ENCODE peak calls at places on chromosome X, in nine cellular contexts. One of them, this sample, is unnamed.

GRCh38 chrX:110086162-110086915 is 83.4 kb downstream of the TMEM164 start:
- DNase-seq in substantia nigra: no peak
- DNase-seq in ovary: no peak
- DNase-seq in coronary artery: no peak
- DNase-seq in sigmoid colon: no peak
- DNase-seq in CD8-positive, alpha-beta memory T cell: no peak
- DNase-seq in spleen: no peak
- DNase-seq in H9: no peak
- DNase-seq in CD4-positive, alpha-beta memory T cell: no peak
- DNase-seq in this sample: no peak

GRCh38 chrX:83759872-83760271 is 101.1 kb upstream of the CYLC1 start:
- DNase-seq in ovary: no peak
- DNase-seq in CD4-positive, alpha-beta memory T cell: no peak
- DNase-seq in H9: no peak
- DNase-seq in CD8-positive, alpha-beta memory T cell: no peak
- DNase-seq in substantia nigra: no peak
- DNase-seq in coronary artery: no peak
- DNase-seq in spleen: no peak
- DNase-seq in sigmoid colon: no peak
- DNase-seq in this sample: no peak

GRCh38 chrX:12076046-12076445 is 62.2 kb upstream of the FRMPD4 start:
- DNase-seq in spleen: no peak
- DNase-seq in ovary: no peak
- DNase-seq in sigmoid colon: no peak
- DNase-seq in CD4-positive, alpha-beta memory T cell: no peak
- DNase-seq in H9: no peak
- DNase-seq in coronary artery: no peak
- DNase-seq in CD8-positive, alpha-beta memory T cell: no peak
- DNase-seq in substantia nigra: no peak
- DNase-seq in this sample: no peak

GRCh38 chrX:100928660-100929613 is at the start of gene XKRX:
- DNase-seq in coronary artery: no peak
- DNase-seq in ovary: peak
- DNase-seq in sigmoid colon: no peak
- DNase-seq in H9: peak
- DNase-seq in spleen: peak
- DNase-seq in substantia nigra: no peak
- DNase-seq in CD4-positive, alpha-beta memory T cell: peak
- DNase-seq in CD8-positive, alpha-beta memory T cell: peak
- DNase-seq in this sample: peak

GRCh38 chrX:41541381-41541780 is 94.2 kb downstream of the NYX start:
- DNase-seq in sigmoid colon: no peak
- DNase-seq in CD4-positive, alpha-beta memory T cell: no peak
- DNase-seq in H9: no peak
- DNase-seq in spleen: no peak
- DNase-seq in CD8-positive, alpha-beta memory T cell: no peak
- DNase-seq in ovary: no peak
- DNase-seq in coronary artery: no peak
- DNase-seq in substantia nigra: no peak
- DNase-seq in this sample: no peak

GRCh38 chrX:68647156-68647957 is at the start of gene STARD8:
- DNase-seq in spleen: no peak
- DNase-seq in CD8-positive, alpha-beta memory T cell: no peak
- DNase-seq in coronary artery: no peak
- DNase-seq in substantia nigra: no peak
- DNase-seq in H9: peak
- DNase-seq in sigmoid colon: no peak
- DNase-seq in CD4-positive, alpha-beta memory T cell: no peak
- DNase-seq in ovary: peak
- DNase-seq in this sample: peak

GRCh38 chrX:10404435-10404834 is 215.9 kb downstream of the MID1 start:
- DNase-seq in ovary: no peak
- DNase-seq in H9: no peak
- DNase-seq in CD4-positive, alpha-beta memory T cell: no peak
- DNase-seq in substantia nigra: no peak
- DNase-seq in spleen: no peak
- DNase-seq in sigmoid colon: no peak
- DNase-seq in CD8-positive, alpha-beta memory T cell: no peak
- DNase-seq in coronary artery: no peak
- DNase-seq in this sample: no peak

GRCh38 chrX:74422576-74423288 is 1.4 kb downstream of the SLC16A2 start:
- DNase-seq in sigmoid colon: peak
- DNase-seq in ovary: peak
- DNase-seq in spleen: peak
- DNase-seq in substantia nigra: peak
- DNase-seq in coronary artery: peak
- DNase-seq in H9: peak
- DNase-seq in CD8-positive, alpha-beta memory T cell: no peak
- DNase-seq in CD4-positive, alpha-beta memory T cell: no peak
- DNase-seq in this sample: peak

GRCh38 chrX:19382500-19383145 is 38.9 kb downstream of the PDHA1 start:
- DNase-seq in CD8-positive, alpha-beta memory T cell: peak
- DNase-seq in substantia nigra: peak
- DNase-seq in spleen: peak
- DNase-seq in ovary: no peak
- DNase-seq in sigmoid colon: peak
- DNase-seq in H9: peak
- DNase-seq in CD4-positive, alpha-beta memory T cell: peak
- DNase-seq in coronary artery: no peak
- DNase-seq in this sample: peak

DNA sequence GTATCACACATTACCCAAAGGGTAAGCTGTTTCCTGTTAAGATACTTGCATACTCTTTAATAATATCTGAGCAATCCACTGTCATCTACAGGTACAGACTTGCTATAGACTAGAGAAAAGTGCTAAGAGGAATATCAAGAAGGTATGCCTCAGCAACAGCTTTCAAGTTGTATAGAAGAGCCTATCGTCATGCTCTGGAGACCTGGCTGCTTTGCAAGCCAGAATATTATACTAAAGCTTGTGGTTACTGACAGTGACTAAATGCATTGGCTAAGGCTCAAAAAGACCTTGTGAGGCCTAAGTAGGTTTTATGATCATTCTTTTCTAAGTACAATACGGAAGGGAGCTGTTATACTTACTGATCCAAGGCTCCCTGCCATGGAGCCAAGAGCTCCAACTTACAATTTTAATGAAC is 11.3 kb downstream of the LAMP2 start:
- DNase-seq in CD4-positive, alpha-beta memory T cell: no peak
- DNase-seq in coronary artery: no peak
- DNase-seq in spleen: no peak
- DNase-seq in H9: no peak
- DNase-seq in substantia nigra: no peak
- DNase-seq in ovary: no peak
- DNase-seq in CD8-positive, alpha-beta memory T cell: no peak
- DNase-seq in sigmoid colon: no peak
- DNase-seq in this sample: no peak
- H3K27ac ChIP-seq in CD4-positive, alpha-beta memory T cell: peak
- H3K27ac ChIP-seq in coronary artery: no peak
- H3K27ac ChIP-seq in spleen: peak
- H3K27ac ChIP-seq in H9: no peak
- H3K27ac ChIP-seq in substantia nigra: no peak
- H3K27ac ChIP-seq in ovary: no peak
- H3K27ac ChIP-seq in CD8-positive, alpha-beta memory T cell: peak
- H3K27ac ChIP-seq in sigmoid colon: peak
- H3K27ac ChIP-seq in this sample: no peak

GRCh38 chrX:154821523-154821922 is 12.9 kb downstream of the SMIM9 start:
- DNase-seq in CD8-positive, alpha-beta memory T cell: no peak
- DNase-seq in H9: no peak
- DNase-seq in ovary: no peak
- DNase-seq in CD4-positive, alpha-beta memory T cell: no peak
- DNase-seq in coronary artery: no peak
- DNase-seq in substantia nigra: no peak
- DNase-seq in sigmoid colon: no peak
- DNase-seq in spleen: no peak
- DNase-seq in this sample: no peak
- H3K27ac ChIP-seq in CD8-positive, alpha-beta memory T cell: no peak
- H3K27ac ChIP-seq in H9: peak
- H3K27ac ChIP-seq in ovary: no peak
- H3K27ac ChIP-seq in CD4-positive, alpha-beta memory T cell: no peak
- H3K27ac ChIP-seq in coronary artery: no peak
- H3K27ac ChIP-seq in substantia nigra: no peak
- H3K27ac ChIP-seq in sigmoid colon: no peak
- H3K27ac ChIP-seq in spleen: no peak
- H3K27ac ChIP-seq in this sample: no peak

GRCh38 chrX:1462596-1463251 is 10.0 kb upstream of the ASMTL start:
- DNase-seq in H9: no peak
- DNase-seq in CD8-positive, alpha-beta memory T cell: peak
- DNase-seq in substantia nigra: no peak
- DNase-seq in coronary artery: peak
- DNase-seq in sigmoid colon: peak
- DNase-seq in CD4-positive, alpha-beta memory T cell: peak
- DNase-seq in spleen: peak
- DNase-seq in ovary: no peak
- DNase-seq in this sample: peak
- H3K27ac ChIP-seq in H9: no peak
- H3K27ac ChIP-seq in CD8-positive, alpha-beta memory T cell: peak
- H3K27ac ChIP-seq in substantia nigra: no peak
- H3K27ac ChIP-seq in coronary artery: no peak
- H3K27ac ChIP-seq in sigmoid colon: no peak
- H3K27ac ChIP-seq in CD4-positive, alpha-beta memory T cell: peak
- H3K27ac ChIP-seq in spleen: peak
- H3K27ac ChIP-seq in ovary: no peak
- H3K27ac ChIP-seq in this sample: peak

GRCh38 chrX:119636419-119636818 is 30.2 kb upstream of the NKRF start:
- DNase-seq in CD4-positive, alpha-beta memory T cell: no peak
- DNase-seq in coronary artery: no peak
- DNase-seq in sigmoid colon: no peak
- DNase-seq in spleen: peak
- DNase-seq in CD8-positive, alpha-beta memory T cell: no peak
- DNase-seq in H9: no peak
- DNase-seq in ovary: no peak
- DNase-seq in substantia nigra: no peak
- DNase-seq in this sample: no peak
- H3K27ac ChIP-seq in CD4-positive, alpha-beta memory T cell: no peak
- H3K27ac ChIP-seq in coronary artery: no peak
- H3K27ac ChIP-seq in sigmoid colon: no peak
- H3K27ac ChIP-seq in spleen: no peak
- H3K27ac ChIP-seq in CD8-positive, alpha-beta memory T cell: no peak
- H3K27ac ChIP-seq in H9: no peak
- H3K27ac ChIP-seq in ovary: no peak
- H3K27ac ChIP-seq in substantia nigra: no peak
- H3K27ac ChIP-seq in this sample: no peak

GRCh38 chrX:134930501-134930900 is 60.3 kb upstream of the SMIM10 start:
- DNase-seq in ovary: no peak
- DNase-seq in H9: no peak
- DNase-seq in sigmoid colon: no peak
- DNase-seq in substantia nigra: no peak
- DNase-seq in spleen: no peak
- DNase-seq in CD4-positive, alpha-beta memory T cell: no peak
- DNase-seq in coronary artery: no peak
- DNase-seq in CD8-positive, alpha-beta memory T cell: no peak
- DNase-seq in this sample: no peak
- H3K27ac ChIP-seq in ovary: no peak
- H3K27ac ChIP-seq in H9: no peak
- H3K27ac ChIP-seq in sigmoid colon: no peak
- H3K27ac ChIP-seq in substantia nigra: no peak
- H3K27ac ChIP-seq in spleen: no peak
- H3K27ac ChIP-seq in CD4-positive, alpha-beta memory T cell: no peak
- H3K27ac ChIP-seq in coronary artery: no peak
- H3K27ac ChIP-seq in CD8-positive, alpha-beta memory T cell: no peak
- H3K27ac ChIP-seq in this sample: no peak

GRCh38 chrX:103414561-103414960 is 38.2 kb downstream of the BEX3 start:
- DNase-seq in CD4-positive, alpha-beta memory T cell: no peak
- DNase-seq in substantia nigra: no peak
- DNase-seq in coronary artery: no peak
- DNase-seq in CD8-positive, alpha-beta memory T cell: no peak
- DNase-seq in H9: no peak
- DNase-seq in sigmoid colon: no peak
- DNase-seq in ovary: no peak
- DNase-seq in spleen: no peak
- DNase-seq in this sample: no peak

GRCh38 chrX:103415068-103415467 is 38.7 kb downstream of the BEX3 start:
- DNase-seq in spleen: no peak
- DNase-seq in substantia nigra: no peak
- DNase-seq in sigmoid colon: no peak
- DNase-seq in coronary artery: no peak
- DNase-seq in H9: no peak
- DNase-seq in CD4-positive, alpha-beta memory T cell: no peak
- DNase-seq in CD8-positive, alpha-beta memory T cell: no peak
- DNase-seq in ovary: no peak
- DNase-seq in this sample: no peak

GRCh38 chrX:103417370-103417769 is 41.0 kb downstream of the BEX3 start:
- DNase-seq in coronary artery: no peak
- DNase-seq in substantia nigra: no peak
- DNase-seq in spleen: no peak
- DNase-seq in H9: no peak
- DNase-seq in sigmoid colon: no peak
- DNase-seq in CD4-positive, alpha-beta memory T cell: no peak
- DNase-seq in ovary: no peak
- DNase-seq in CD8-positive, alpha-beta memory T cell: no peak
- DNase-seq in this sample: no peak

GRCh38 chrX:103415528-103415927 is 39.2 kb downstream of the BEX3 start:
- DNase-seq in coronary artery: no peak
- DNase-seq in CD4-positive, alpha-beta memory T cell: no peak
- DNase-seq in sigmoid colon: no peak
- DNase-seq in H9: no peak
- DNase-seq in CD8-positive, alpha-beta memory T cell: no peak
- DNase-seq in substantia nigra: no peak
- DNase-seq in ovary: no peak
- DNase-seq in spleen: no peak
- DNase-seq in this sample: no peak

GRCh38 chrX:103413981-103414380 is 37.6 kb downstream of the BEX3 start:
- DNase-seq in substantia nigra: no peak
- DNase-seq in H9: no peak
- DNase-seq in coronary artery: no peak
- DNase-seq in ovary: no peak
- DNase-seq in sigmoid colon: no peak
- DNase-seq in spleen: no peak
- DNase-seq in CD8-positive, alpha-beta memory T cell: no peak
- DNase-seq in CD4-positive, alpha-beta memory T cell: no peak
- DNase-seq in this sample: no peak
- H3K27ac ChIP-seq in substantia nigra: no peak
- H3K27ac ChIP-seq in H9: no peak
- H3K27ac ChIP-seq in coronary artery: no peak
- H3K27ac ChIP-seq in ovary: no peak
- H3K27ac ChIP-seq in sigmoid colon: no peak
- H3K27ac ChIP-seq in spleen: no peak
- H3K27ac ChIP-seq in CD8-positive, alpha-beta memory T cell: no peak
- H3K27ac ChIP-seq in CD4-positive, alpha-beta memory T cell: no peak
- H3K27ac ChIP-seq in this sample: no peak

GRCh38 chrX:70176938-70177533 is at the start of gene DGAT2L6:
- DNase-seq in CD8-positive, alpha-beta memory T cell: no peak
- DNase-seq in coronary artery: no peak
- DNase-seq in spleen: no peak
- DNase-seq in ovary: no peak
- DNase-seq in substantia nigra: no peak
- DNase-seq in H9: no peak
- DNase-seq in sigmoid colon: no peak
- DNase-seq in CD4-positive, alpha-beta memory T cell: no peak
- DNase-seq in this sample: no peak
- H3K27ac ChIP-seq in CD8-positive, alpha-beta memory T cell: no peak
- H3K27ac ChIP-seq in coronary artery: no peak
- H3K27ac ChIP-seq in spleen: no peak
- H3K27ac ChIP-seq in ovary: no peak
- H3K27ac ChIP-seq in substantia nigra: no peak
- H3K27ac ChIP-seq in H9: no peak
- H3K27ac ChIP-seq in sigmoid colon: no peak
- H3K27ac ChIP-seq in CD4-positive, alpha-beta memory T cell: no peak
- H3K27ac ChIP-seq in this sample: no peak

GRCh38 chrX:154602766-154603437 is 16.2 kb downstream of the CTAG1B start:
- DNase-seq in ovary: no peak
- DNase-seq in H9: no peak
- DNase-seq in spleen: no peak
- DNase-seq in CD8-positive, alpha-beta memory T cell: no peak
- DNase-seq in substantia nigra: no peak
- DNase-seq in CD4-positive, alpha-beta memory T cell: no peak
- DNase-seq in coronary artery: peak
- DNase-seq in sigmoid colon: no peak
- DNase-seq in this sample: no peak
- H3K27ac ChIP-seq in ovary: no peak
- H3K27ac ChIP-seq in H9: no peak
- H3K27ac ChIP-seq in spleen: no peak
- H3K27ac ChIP-seq in CD8-positive, alpha-beta memory T cell: no peak
- H3K27ac ChIP-seq in substantia nigra: no peak
- H3K27ac ChIP-seq in CD4-positive, alpha-beta memory T cell: no peak
- H3K27ac ChIP-seq in coronary artery: no peak
- H3K27ac ChIP-seq in sigmoid colon: no peak
- H3K27ac ChIP-seq in this sample: no peak

This sample was measured in lower lobe of right lung.